ENCODE peak calls at places on chromosomes 5 and 9, in six cellular contexts. N is stimulated activated CD8-positive, alpha-beta memory T cell treated with anti-CD3 and anti-CD28 coated beads, Interleukin-15, amount 100 ng/mL, for 4 hours; V is T-helper 9 cell; Q is psoas muscle; C is GM04504; F is neural progenitor cell. P is an unnamed sample.

GRCh38 chr5:150544606-150545219 is 36.8 kb downstream of the NDST1 start:
- DNase-seq in C (peak; percentile 33), N (peak; percentile 29), V (peak; percentile 22), F (peak; percentile 91), Q (peak; percentile 88), P (peak; percentile 96)

GRCh38 chr9:88396836-88397577 is 8.8 kb downstream of the SPIN1 start:
- DNase-seq in N (no peak), V (no peak), F (no peak), Q (no peak), C (no peak), P (no peak)

GRCh38 chr5:179912951-179913350 is 5.3 kb upstream of the TBC1D9B start:
- DNase-seq in V (no peak), C (no peak), N (no peak), Q (peak; percentile 81), F (no peak), P (no peak)

GRCh38 chr5:131005963-131006684 is 158.9 kb downstream of the HINT1 start:
- DNase-seq in N (no peak), F (peak; percentile 33), C (no peak), Q (no peak), V (no peak), P (peak; percentile 47)

GRCh38 chr5:157575096-157575872 is at the start of gene ADAM19:
- DNase-seq in Q (peak; percentile 75), V (no peak), C (peak; percentile 53), F (peak; percentile 85), N (peak; percentile 32), P (peak; percentile 79)

GRCh38 chr5:120446068-120446492 is 18.0 kb upstream of the PRR16 start:
- DNase-seq in F (no peak), V (no peak), C (peak; percentile 78), N (no peak), Q (no peak), P (no peak)

GRCh38 chr9:27664136-27664819 is 91.0 kb upstream of the C9orf72 start:
- DNase-seq in F (no peak), C (no peak), Q (no peak), V (no peak), N (no peak), P (peak; percentile 29)

GRCh38 chr5:179800696-179801201 is 5.9 kb downstream of the MGAT4B start:
- DNase-seq in Q (no peak), C (no peak), V (no peak), F (no peak), N (no peak), P (no peak)

GRCh38 chr5:80343067-80343466 is 23.3 kb downstream of the SPZ1 start:
- DNase-seq in C (no peak), F (no peak), Q (no peak), N (no peak), V (no peak), P (no peak)

GRCh38 chr5:133195250-133195649 is 143.4 kb downstream of the HSPA4 start:
- DNase-seq in C (no peak), Q (no peak), F (no peak), V (no peak), N (no peak), P (no peak)